ENCODE peak calls at places on chromosome 18, in ten cellular contexts. S is substantia nigra; W is amygdala; E is HFF-Myc; F is EH; T is activated CD8-positive, alpha-beta memory T cell treated with anti-CD3 and anti-CD28 coated beads for 1 hour; B is stimulated activated CD8-positive, alpha-beta memory T cell treated with anti-CD3 and anti-CD28 coated beads, Interleukin-4, amount 100 ng/mL, for 1 hour; Y is HS-27A; N is ureter; L is smooth muscle cell of the brain vasculature. Z is an unnamed sample.

GRCh38 chr18:68560128-68560527 is 154.8 kb downstream of the TMX3 start:
- DNase-seq in S (no peak), W (no peak), E (no peak), F (no peak), T (no peak), B (no peak), Y (no peak), N (no peak), L (no peak), Z (no peak)

GRCh38 chr18:37540424-37541121 is 25.0 kb downstream of the CELF4 start:
- DNase-seq in S (no peak), W (no peak), E (no peak), F (peak; percentile 2), T (no peak), B (no peak), Y (no peak), N (no peak), L (no peak), Z (no peak)

GRCh38 chr18:75127143-75128021 is 81.6 kb downstream of the PTGR3 start:
- DNase-seq in S (no peak), W (no peak), E (no peak), F (peak; percentile 45), T (no peak), B (no peak), Y (no peak), N (no peak), L (no peak), Z (no peak)

GRCh38 chr18:5543036-5543671 is 643 bp downstream of the EPB41L3 start:
- DNase-seq in S (no peak), W (no peak), E (no peak), F (no peak), T (no peak), B (no peak), Y (no peak), N (no peak), L (no peak), Z (no peak)

GRCh38 chr18:6624729-6625308 is 104.7 kb upstream of the ARHGAP28 start:
- DNase-seq in S (no peak), W (no peak), E (no peak), F (peak; percentile 70), T (no peak), B (no peak), Y (peak; percentile 84), N (no peak), L (no peak), Z (no peak)

GRCh38 chr18:75554644-75555043 is 127.1 kb upstream of the SMIM21 start:
- DNase-seq in S (no peak), W (no peak), E (no peak), F (no peak), T (no peak), B (no peak), Y (no peak), N (no peak), L (no peak), Z (no peak)

GRCh38 chr18:48728204-48728833 is 189.5 kb downstream of the CTIF start:
- DNase-seq in S (no peak), W (no peak), E (peak; percentile 93), F (peak; percentile 99), T (no peak), B (no peak), Y (peak; percentile 85), N (no peak), L (peak; percentile 82), Z (no peak)

GRCh38 chr18:44715245-44715644 is 34.6 kb downstream of the SETBP1 start:
- DNase-seq in S (no peak), W (no peak), E (no peak), F (peak; percentile 95), T (no peak), B (no peak), Y (no peak), N (peak; percentile 60), L (no peak), Z (no peak)

GRCh38 chr18:62526098-62527025 is 3.5 kb downstream of the ZCCHC2 start:
- DNase-seq in S (peak; percentile 67), W (peak; percentile 80), E (no peak), F (peak; percentile 89), T (peak; percentile 57), B (peak; percentile 39), Y (peak; percentile 41), N (peak; percentile 79), L (peak; percentile 26), Z (peak; percentile 69)

GRCh38 chr18:68083131-68083530 is 566.6 kb upstream of the DSEL start:
- DNase-seq in S (no peak), W (no peak), E (no peak), F (peak; percentile 46), T (no peak), B (no peak), Y (no peak), N (no peak), L (peak; percentile 43), Z (no peak)

GRCh38 chr18:54162431-54162830 is 62.0 kb downstream of the MBD2 start:
- DNase-seq in S (no peak), W (no peak), E (no peak), F (peak; percentile 92), T (no peak), B (no peak), Y (peak; percentile 57), N (no peak), L (no peak), Z (no peak)

GRCh38 chr18:55275042-55275897 is 312.7 kb downstream of the TCF4 start:
- DNase-seq in S (peak; percentile 1), W (peak; percentile 35), E (peak; percentile 57), F (peak; percentile 97), T (no peak), B (no peak), Y (peak; percentile 69), N (no peak), L (no peak), Z (no peak)

GRCh38 chr18:48785091-48785614 is 165.6 kb downstream of the SMAD7 start:
- DNase-seq in S (no peak), W (peak; percentile 27), E (no peak), F (no peak), T (no peak), B (no peak), Y (no peak), N (no peak), L (no peak), Z (no peak)

GRCh38 chr18:76519156-76519549 is 24.1 kb upstream of the ZNF516 start:
- DNase-seq in S (no peak), W (no peak), E (no peak), F (no peak), T (no peak), B (no peak), Y (no peak), N (no peak), L (no peak), Z (no peak)

GRCh38 chr18:80196528-80197320 is 50.6 kb downstream of the PARD6G start:
- DNase-seq in S (no peak), W (no peak), E (no peak), F (peak; percentile 66), T (no peak), B (no peak), Y (no peak), N (peak; percentile 36), L (no peak), Z (no peak)

GRCh38 chr18:29644276-29644675 is 1398.3 kb downstream of the DSC3 start:
- DNase-seq in S (no peak), W (no peak), E (no peak), F (peak; percentile 89), T (no peak), B (no peak), Y (peak; percentile 59), N (no peak), L (no peak), Z (no peak)

GRCh38 chr18:48136544-48137353 is 206.3 kb upstream of the SMAD2 start:
- DNase-seq in S (no peak), W (no peak), E (no peak), F (no peak), T (no peak), B (no peak), Y (no peak), N (no peak), L (no peak), Z (no peak)

GRCh38 chr18:23627325-23627724 is 35.4 kb downstream of the ANKRD29 start:
- DNase-seq in S (no peak), W (no peak), E (peak; percentile 84), F (peak; percentile 87), T (no peak), B (no peak), Y (peak; percentile 64), N (no peak), L (peak; percentile 47), Z (no peak)

GRCh38 chr18:76115580-76115979 is 379.5 kb downstream of the ZNF516 start:
- DNase-seq in S (no peak), W (no peak), E (no peak), F (no peak), T (no peak), B (no peak), Y (no peak), N (no peak), L (no peak), Z (no peak)

GRCh38 chr18:5031216-5031615 is 165.8 kb downstream of the AKAIN1 start:
- DNase-seq in S (no peak), W (no peak), E (no peak), F (no peak), T (no peak), B (no peak), Y (no peak), N (no peak), L (no peak), Z (no peak)

GRCh38 chr18:77250501-77250925 is 865 bp downstream of the GALR1 start:
- DNase-seq in S (no peak), W (no peak), E (no peak), F (no peak), T (no peak), B (no peak), Y (no peak), N (no peak), L (no peak), Z (no peak)

GRCh38 chr18:78092901-78093300 is 843.3 kb downstream of the GALR1 start:
- DNase-seq in S (no peak), W (no peak), E (no peak), F (no peak), T (no peak), B (no peak), Y (no peak), N (no peak), L (no peak), Z (no peak)

GRCh38 chr18:30787410-30787809 is 255.1 kb downstream of the DSC3 start:
- DNase-seq in S (no peak), W (no peak), E (no peak), F (no peak), T (no peak), B (no peak), Y (no peak), N (no peak), L (no peak), Z (no peak)

GRCh38 chr18:39667905-39668304 is 2102.3 kb upstream of the CELF4 start:
- DNase-seq in S (no peak), W (no peak), E (no peak), F (peak; percentile 17), T (no peak), B (no peak), Y (no peak), N (no peak), L (no peak), Z (no peak)